ENCODE peak calls at places on chromosomes 7 and 10, in five cellular contexts. One of them, this sample, is unnamed.

GRCh38 chr10:49418328-49418727 is 22.4 kb upstream of the DRGX start:
- ATAC-seq in GM12878: no peak
- ATAC-seq in upper lobe of left lung: peak; percentile 17
- ATAC-seq in K562: peak; percentile 49
- ATAC-seq in HepG2: no peak
- ATAC-seq in this sample: no peak

GRCh38 chr10:21022821-21023220 is 125.7 kb upstream of the NEBL start:
- ATAC-seq in HepG2: no peak
- ATAC-seq in K562: no peak
- ATAC-seq in GM12878: no peak
- ATAC-seq in upper lobe of left lung: peak; percentile 46
- ATAC-seq in this sample: no peak

GRCh38 chr10:90051474-90051873 is 350.1 kb downstream of the KIF20B start:
- ATAC-seq in GM12878: peak; percentile 66
- ATAC-seq in HepG2: no peak
- ATAC-seq in K562: no peak
- ATAC-seq in upper lobe of left lung: no peak
- ATAC-seq in this sample: no peak

GRCh38 chr7:92547579-92547978 is 19.0 kb downstream of the RBM48 start:
- ATAC-seq in HepG2: peak; percentile 50
- ATAC-seq in K562: no peak
- ATAC-seq in upper lobe of left lung: no peak
- ATAC-seq in GM12878: no peak
- ATAC-seq in this sample: no peak

GRCh38 chr10:97000487-97001182 is 168.5 kb downstream of the LCOR start:
- ATAC-seq in upper lobe of left lung: no peak
- ATAC-seq in HepG2: peak; percentile 74
- ATAC-seq in K562: peak; percentile 44
- ATAC-seq in GM12878: peak; percentile 43
- ATAC-seq in this sample: no peak

GRCh38 chr7:132544025-132544424 is 32.2 kb downstream of the PLXNA4 start:
- ATAC-seq in HepG2: no peak
- ATAC-seq in K562: no peak
- ATAC-seq in GM12878: no peak
- ATAC-seq in upper lobe of left lung: no peak
- ATAC-seq in this sample: no peak

GRCh38 chr10:27819781-27820531 is 74.3 kb upstream of the MKX start:
- ATAC-seq in K562: no peak
- ATAC-seq in upper lobe of left lung: peak; percentile 84
- ATAC-seq in HepG2: no peak
- ATAC-seq in GM12878: no peak
- ATAC-seq in this sample: peak; percentile 84

GRCh38 chr10:78972160-78972946 is 96.4 kb upstream of the ZMIZ1 start:
- ATAC-seq in GM12878: no peak
- ATAC-seq in upper lobe of left lung: peak; percentile 82
- ATAC-seq in K562: peak; percentile 78
- ATAC-seq in HepG2: peak; percentile 67
- ATAC-seq in this sample: peak; percentile 76

GRCh38 chr7:96933067-96933645 is 72.2 kb upstream of the DLX6 start:
- ATAC-seq in GM12878: no peak
- ATAC-seq in K562: no peak
- ATAC-seq in HepG2: no peak
- ATAC-seq in upper lobe of left lung: no peak
- ATAC-seq in this sample: no peak

GRCh38 chr7:16071246-16071857 is 350.0 kb downstream of the CRPPA start:
- ATAC-seq in GM12878: peak; percentile 85
- ATAC-seq in upper lobe of left lung: peak; percentile 73
- ATAC-seq in HepG2: peak; percentile 72
- ATAC-seq in K562: peak; percentile 93
- ATAC-seq in this sample: no peak

GRCh38 chr10:58094985-58095718 is 172.5 kb downstream of the IPMK start:
- ATAC-seq in HepG2: no peak
- ATAC-seq in K562: no peak
- ATAC-seq in upper lobe of left lung: no peak
- ATAC-seq in GM12878: peak; percentile 65
- ATAC-seq in this sample: no peak

GRCh38 chr7:69953319-69954067 is 355.2 kb downstream of the AUTS2 start:
- ATAC-seq in HepG2: no peak
- ATAC-seq in K562: no peak
- ATAC-seq in GM12878: peak; percentile 81
- ATAC-seq in upper lobe of left lung: no peak
- ATAC-seq in this sample: no peak

GRCh38 chr7:45328397-45329080 is 170.9 kb downstream of the RAMP3 start:
- ATAC-seq in GM12878: no peak
- ATAC-seq in HepG2: no peak
- ATAC-seq in upper lobe of left lung: no peak
- ATAC-seq in K562: no peak
- ATAC-seq in this sample: no peak

GRCh38 chr10:80132299-80133139 is at the start of gene PLAC9:
- ATAC-seq in K562: no peak
- ATAC-seq in GM12878: no peak
- ATAC-seq in HepG2: peak; percentile 88
- ATAC-seq in upper lobe of left lung: peak; percentile 62
- ATAC-seq in this sample: peak; percentile 48
- TF ChIP-seq POLR2AphosphoS5 in K562: no peak
- TF ChIP-seq POLR2AphosphoS5 in GM12878: no peak
- TF ChIP-seq POLR2AphosphoS5 in HepG2: no peak
- TF ChIP-seq POLR2AphosphoS5 in upper lobe of left lung: no peak
- TF ChIP-seq POLR2AphosphoS5 in this sample: no peak

GRCh38 chr10:117554371-117554770 is 11.8 kb downstream of the EMX2 start:
- ATAC-seq in K562: no peak
- ATAC-seq in upper lobe of left lung: no peak
- ATAC-seq in GM12878: no peak
- ATAC-seq in HepG2: no peak
- ATAC-seq in this sample: no peak

GRCh38 chr10:117553815-117554172 is 11.2 kb downstream of the EMX2 start:
- ATAC-seq in HepG2: no peak
- ATAC-seq in upper lobe of left lung: no peak
- ATAC-seq in K562: no peak
- ATAC-seq in GM12878: no peak
- ATAC-seq in this sample: no peak

GRCh38 chr10:117552156-117552620 is 9.6 kb downstream of the EMX2 start:
- ATAC-seq in K562: no peak
- ATAC-seq in upper lobe of left lung: no peak
- ATAC-seq in GM12878: no peak
- ATAC-seq in HepG2: no peak
- ATAC-seq in this sample: no peak

GRCh38 chr10:117552759-117553158 is 10.2 kb downstream of the EMX2 start:
- ATAC-seq in HepG2: no peak
- ATAC-seq in GM12878: no peak
- ATAC-seq in K562: no peak
- ATAC-seq in upper lobe of left lung: no peak
- ATAC-seq in this sample: no peak

GRCh38 chr10:117553171-117553814 is 10.7 kb downstream of the EMX2 start:
- ATAC-seq in HepG2: no peak
- ATAC-seq in K562: no peak
- ATAC-seq in upper lobe of left lung: peak; percentile 42
- ATAC-seq in GM12878: no peak
- ATAC-seq in this sample: no peak
- TF ChIP-seq EP300 in HepG2: no peak
- TF ChIP-seq EP300 in K562: no peak
- TF ChIP-seq EP300 in upper lobe of left lung: no peak
- TF ChIP-seq EP300 in GM12878: no peak
- TF ChIP-seq EP300 in this sample: no peak

GRCh38 chr10:88080213-88080612 is 216.8 kb downstream of the PTEN start:
- ATAC-seq in GM12878: peak; percentile 75
- ATAC-seq in K562: no peak
- ATAC-seq in upper lobe of left lung: no peak
- ATAC-seq in HepG2: peak; percentile 99
- ATAC-seq in this sample: no peak
- TF ChIP-seq POLR2AphosphoS5 in GM12878: no peak
- TF ChIP-seq POLR2AphosphoS5 in K562: no peak
- TF ChIP-seq POLR2AphosphoS5 in upper lobe of left lung: no peak
- TF ChIP-seq POLR2AphosphoS5 in HepG2: no peak
- TF ChIP-seq POLR2AphosphoS5 in this sample: no peak

GRCh38 chr10:132397671-132398565 is 918 bp downstream of the PWWP2B start:
- ATAC-seq in GM12878: peak; percentile 43
- ATAC-seq in upper lobe of left lung: peak; percentile 27
- ATAC-seq in HepG2: no peak
- ATAC-seq in K562: peak; percentile 40
- ATAC-seq in this sample: no peak
- TF ChIP-seq EP300 in GM12878: no peak
- TF ChIP-seq EP300 in upper lobe of left lung: no peak
- TF ChIP-seq EP300 in HepG2: no peak
- TF ChIP-seq EP300 in K562: no peak
- TF ChIP-seq EP300 in this sample: no peak

GRCh38 chr10:46077616-46078268 is 31.7 kb upstream of the MSMB start:
- ATAC-seq in HepG2: peak; percentile 60
- ATAC-seq in GM12878: no peak
- ATAC-seq in K562: peak; percentile 67
- ATAC-seq in upper lobe of left lung: peak; percentile 35
- ATAC-seq in this sample: no peak

GRCh38 chr10:46073564-46073963 is 27.5 kb upstream of the MSMB start:
- ATAC-seq in K562: no peak
- ATAC-seq in upper lobe of left lung: no peak
- ATAC-seq in GM12878: no peak
- ATAC-seq in HepG2: no peak
- ATAC-seq in this sample: no peak

GRCh38 chr10:46077141-46077554 is 31.1 kb upstream of the MSMB start:
- ATAC-seq in HepG2: no peak
- ATAC-seq in GM12878: no peak
- ATAC-seq in upper lobe of left lung: no peak
- ATAC-seq in K562: peak; percentile 20
- ATAC-seq in this sample: no peak

GRCh38 chr10:46074547-46074946 is 28.5 kb upstream of the MSMB start:
- ATAC-seq in GM12878: no peak
- ATAC-seq in HepG2: no peak
- ATAC-seq in K562: no peak
- ATAC-seq in upper lobe of left lung: no peak
- ATAC-seq in this sample: no peak

GRCh38 chr10:46075869-46076268 is 29.8 kb upstream of the MSMB start:
- ATAC-seq in GM12878: no peak
- ATAC-seq in K562: no peak
- ATAC-seq in HepG2: peak; percentile 80
- ATAC-seq in upper lobe of left lung: no peak
- ATAC-seq in this sample: no peak
- TF ChIP-seq POLR2AphosphoS5 in GM12878: no peak
- TF ChIP-seq POLR2AphosphoS5 in K562: no peak
- TF ChIP-seq POLR2AphosphoS5 in HepG2: no peak
- TF ChIP-seq POLR2AphosphoS5 in upper lobe of left lung: no peak
- TF ChIP-seq POLR2AphosphoS5 in this sample: no peak

This sample was measured in gastroesophageal sphincter.